ENCODE peak calls at places on chromosomes 7 and 10, in four cellular contexts. One of them, this sample, is unnamed.

GRCh38 chr10:24894728-24895127 is 57.7 kb downstream of the PRTFDC1 start:
- DNase-seq in heart right ventricle: no peak
- DNase-seq in GM23338: no peak
- DNase-seq in A549: no peak
- DNase-seq in this sample: no peak

GRCh38 chr7:82406937-82407336 is 36.6 kb downstream of the CACNA2D1 start:
- DNase-seq in heart right ventricle: no peak
- DNase-seq in GM23338: no peak
- DNase-seq in A549: no peak
- DNase-seq in this sample: no peak

GRCh38 chr7:7641129-7641663 is 644 bp downstream of the UMAD1 start:
- DNase-seq in heart right ventricle: no peak
- DNase-seq in GM23338: peak; percentile 59
- DNase-seq in A549: peak; percentile 24
- DNase-seq in this sample: peak; percentile 60

GRCh38 chr10:100881552-100882250 is 31.1 kb upstream of the SLF2 start:
- DNase-seq in heart right ventricle: no peak
- DNase-seq in GM23338: no peak
- DNase-seq in A549: no peak
- DNase-seq in this sample: no peak

GRCh38 chr10:43137701-43137970 is 609 bp upstream of the CSGALNACT2 start:
- DNase-seq in heart right ventricle: peak; percentile 64
- DNase-seq in GM23338: peak; percentile 67
- DNase-seq in A549: peak; percentile 31
- DNase-seq in this sample: no peak

GRCh38 chr10:77037735-77038411 is 599.7 kb downstream of the KCNMA1 start:
- DNase-seq in heart right ventricle: no peak
- DNase-seq in GM23338: peak; percentile 24
- DNase-seq in A549: no peak
- DNase-seq in this sample: no peak

GRCh38 chr10:12681250-12681649 is 320.3 kb downstream of the CCDC3 start:
- DNase-seq in heart right ventricle: no peak
- DNase-seq in GM23338: no peak
- DNase-seq in A549: no peak
- DNase-seq in this sample: no peak

GRCh38 chr10:69474688-69475432 is 23.6 kb downstream of the TSPAN15 start:
- DNase-seq in heart right ventricle: peak; percentile 43
- DNase-seq in GM23338: no peak
- DNase-seq in A549: peak; percentile 57
- DNase-seq in this sample: no peak

GRCh38 chr7:132580717-132581285 is 4.5 kb upstream of the PLXNA4 start:
- DNase-seq in heart right ventricle: peak; percentile 36
- DNase-seq in GM23338: peak; percentile 92
- DNase-seq in A549: peak; percentile 64
- DNase-seq in this sample: peak; percentile 46

GRCh38 chr7:16801111-16801542 is 3.7 kb downstream of the AGR2 start:
- DNase-seq in heart right ventricle: no peak
- DNase-seq in GM23338: peak; percentile 63
- DNase-seq in A549: peak; percentile 84
- DNase-seq in this sample: peak; percentile 96

GRCh38 chr7:114819629-114820362 is 102.1 kb upstream of the MDFIC start:
- DNase-seq in heart right ventricle: no peak
- DNase-seq in GM23338: no peak
- DNase-seq in A549: peak; percentile 67
- DNase-seq in this sample: peak; percentile 99

GRCh38 chr7:100342761-100343160 is 15.2 kb upstream of the PILRB start:
- DNase-seq in heart right ventricle: no peak
- DNase-seq in GM23338: no peak
- DNase-seq in A549: no peak
- DNase-seq in this sample: no peak
- H3K4me1 ChIP-seq in heart right ventricle: peaks cover 31% of the 10 kb centered on the region
- H3K4me1 ChIP-seq in GM23338: no peaks in the 10 kb centered on the region
- H3K4me1 ChIP-seq in A549: peaks cover 26% of the 10 kb centered on the region
- H3K4me1 ChIP-seq in this sample: peaks cover 15% of the 10 kb centered on the region

DNA sequence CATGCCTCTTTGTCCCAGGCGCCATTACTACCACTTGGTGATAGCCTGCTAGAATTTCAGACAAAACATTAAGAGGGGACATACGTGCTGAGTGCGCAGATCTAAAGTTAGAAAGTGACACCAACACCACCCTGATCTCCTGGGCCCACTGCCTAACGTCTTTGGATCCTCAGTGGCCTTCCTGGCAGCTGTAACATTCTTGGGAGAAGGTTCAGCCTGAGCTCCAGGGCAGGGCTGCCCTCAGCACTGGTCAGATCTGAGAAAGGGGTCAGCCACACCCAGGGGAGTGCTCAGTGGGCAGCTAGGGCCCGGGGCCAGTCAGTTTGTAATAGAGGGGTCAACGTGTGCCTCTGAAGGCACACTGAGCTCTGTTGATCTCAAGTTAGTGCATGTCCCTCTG is 48.4 kb downstream of the ZCCHC24 start:
- DNase-seq in heart right ventricle: no peak
- DNase-seq in GM23338: no peak
- DNase-seq in A549: no peak
- DNase-seq in this sample: no peak
- H3K4me1 ChIP-seq in heart right ventricle: peaks cover 22% of the 10 kb centered on the region
- H3K4me1 ChIP-seq in GM23338: peaks cover 13% of the 10 kb centered on the region
- H3K4me1 ChIP-seq in A549: no peaks in the 10 kb centered on the region
- H3K4me1 ChIP-seq in this sample: no peaks in the 10 kb centered on the region

GRCh38 chr10:68095176-68095575 is 14.1 kb upstream of the MYPN start:
- DNase-seq in heart right ventricle: no peak
- DNase-seq in GM23338: no peak
- DNase-seq in A549: no peak
- DNase-seq in this sample: no peak
- H3K4me1 ChIP-seq in heart right ventricle: peaks cover 13% of the 10 kb centered on the region
- H3K4me1 ChIP-seq in GM23338: no peaks in the 10 kb centered on the region
- H3K4me1 ChIP-seq in A549: peaks cover 93% of the 10 kb centered on the region
- H3K4me1 ChIP-seq in this sample: peaks cover 37% of the 10 kb centered on the region

GRCh38 chr10:102650655-102651454 is 6.6 kb downstream of the TRIM8 start:
- DNase-seq in heart right ventricle: no peak
- DNase-seq in GM23338: no peak
- DNase-seq in A549: no peak
- DNase-seq in this sample: no peak
- H3K4me1 ChIP-seq in heart right ventricle: peaks cover 91% of the 10 kb centered on the region
- H3K4me1 ChIP-seq in GM23338: peaks cover 36% of the 10 kb centered on the region
- H3K4me1 ChIP-seq in A549: peaks cover 26% of the 10 kb centered on the region
- H3K4me1 ChIP-seq in this sample: peaks cover 5% of the 10 kb centered on the region

GRCh38 chr7:23597908-23598224 is 684 bp downstream of the CCDC126 start:
- DNase-seq in heart right ventricle: no peak
- DNase-seq in GM23338: no peak
- DNase-seq in A549: no peak
- DNase-seq in this sample: peak; percentile 45
- H3K4me1 ChIP-seq in heart right ventricle: peaks cover 22% of the 10 kb centered on the region
- H3K4me1 ChIP-seq in GM23338: peaks cover 22% of the 10 kb centered on the region
- H3K4me1 ChIP-seq in A549: peaks cover 7% of the 10 kb centered on the region
- H3K4me1 ChIP-seq in this sample: no peaks in the 10 kb centered on the region

DNA sequence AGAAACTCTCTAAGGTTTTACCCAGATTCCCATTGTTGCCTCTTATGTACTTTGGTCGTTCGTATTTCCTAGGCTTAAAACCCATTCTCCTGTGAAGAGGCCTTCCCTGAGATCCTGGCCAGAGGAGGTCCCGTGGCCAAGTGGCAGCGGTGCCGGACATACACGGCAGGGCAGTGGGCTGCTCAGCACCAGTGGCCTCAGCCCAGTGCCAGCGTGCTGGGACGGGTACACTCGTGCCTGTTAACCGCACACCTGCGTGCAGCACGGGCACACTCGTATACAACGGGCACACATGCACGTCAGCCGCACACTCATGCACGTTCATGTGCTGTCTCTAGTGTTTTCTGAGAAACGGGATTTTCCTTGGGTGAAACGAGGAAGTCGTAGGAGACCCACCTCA is 40.2 kb downstream of the FOXK1 start:
- DNase-seq in heart right ventricle: no peak
- DNase-seq in GM23338: no peak
- DNase-seq in A549: no peak
- DNase-seq in this sample: no peak
- H3K4me1 ChIP-seq in heart right ventricle: peaks cover 71% of the 10 kb centered on the region
- H3K4me1 ChIP-seq in GM23338: no peaks in the 10 kb centered on the region
- H3K4me1 ChIP-seq in A549: peaks cover 19% of the 10 kb centered on the region
- H3K4me1 ChIP-seq in this sample: no peaks in the 10 kb centered on the region

DNA sequence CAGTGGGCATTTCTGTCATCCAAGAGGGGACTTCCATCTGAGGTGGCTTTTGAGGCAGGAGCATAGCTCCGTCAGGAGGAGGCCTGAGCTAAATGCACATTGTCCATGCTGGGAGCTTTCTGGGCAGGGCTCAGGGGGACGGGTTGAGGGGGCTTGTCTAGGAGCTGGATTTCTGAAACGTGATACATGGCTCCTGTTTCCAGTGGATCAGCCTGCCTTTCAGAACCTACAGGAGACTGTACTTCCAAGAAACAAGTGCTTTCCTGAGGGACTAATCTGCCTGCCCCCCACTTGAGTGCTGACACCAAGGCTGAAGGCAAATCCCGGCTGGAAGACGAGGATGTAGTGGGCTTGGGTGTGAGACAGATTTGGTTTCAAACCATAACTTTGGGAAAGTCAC is 40.5 kb upstream of the GDF10 start:
- DNase-seq in heart right ventricle: no peak
- DNase-seq in GM23338: no peak
- DNase-seq in A549: no peak
- DNase-seq in this sample: no peak
- H3K4me1 ChIP-seq in heart right ventricle: no peaks in the 10 kb centered on the region
- H3K4me1 ChIP-seq in GM23338: no peaks in the 10 kb centered on the region
- H3K4me1 ChIP-seq in A549: no peaks in the 10 kb centered on the region
- H3K4me1 ChIP-seq in this sample: no peaks in the 10 kb centered on the region

DNA sequence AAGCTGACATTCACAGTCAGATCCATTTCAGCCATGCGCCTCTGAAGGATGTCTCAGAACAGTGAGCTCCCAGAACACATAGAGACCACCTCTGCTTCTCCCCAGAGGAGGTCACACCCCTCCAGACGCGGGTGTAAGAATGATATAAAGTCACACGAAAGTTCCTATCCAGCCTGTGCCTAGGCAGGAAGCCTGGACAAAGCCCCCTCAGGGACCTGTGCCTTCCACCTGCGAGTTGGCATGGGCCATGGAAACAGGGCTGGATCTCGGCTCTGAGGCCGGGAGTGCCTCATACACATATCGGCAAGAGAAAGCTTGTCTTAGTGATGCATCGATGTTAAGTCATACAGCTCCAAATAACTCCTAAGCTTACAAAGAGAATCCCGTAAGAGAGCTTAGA is 5.0 kb downstream of the VIPR2 start:
- DNase-seq in heart right ventricle: no peak
- DNase-seq in GM23338: no peak
- DNase-seq in A549: no peak
- DNase-seq in this sample: no peak
- H3K4me1 ChIP-seq in heart right ventricle: peaks cover 31% of the 10 kb centered on the region
- H3K4me1 ChIP-seq in GM23338: peaks cover 44% of the 10 kb centered on the region
- H3K4me1 ChIP-seq in A549: no peaks in the 10 kb centered on the region
- H3K4me1 ChIP-seq in this sample: no peaks in the 10 kb centered on the region

GRCh38 chr7:51244890-51245289 is 71.7 kb downstream of the COBL start:
- DNase-seq in heart right ventricle: no peak
- DNase-seq in GM23338: no peak
- DNase-seq in A549: no peak
- DNase-seq in this sample: no peak

GRCh38 chr7:51244053-51244452 is 72.6 kb downstream of the COBL start:
- DNase-seq in heart right ventricle: no peak
- DNase-seq in GM23338: no peak
- DNase-seq in A549: no peak
- DNase-seq in this sample: no peak

GRCh38 chr7:51242007-51242691 is 74.5 kb downstream of the COBL start:
- DNase-seq in heart right ventricle: no peak
- DNase-seq in GM23338: no peak
- DNase-seq in A549: no peak
- DNase-seq in this sample: no peak

GRCh38 chr7:51243631-51244030 is 73.0 kb downstream of the COBL start:
- DNase-seq in heart right ventricle: no peak
- DNase-seq in GM23338: no peak
- DNase-seq in A549: no peak
- DNase-seq in this sample: no peak

GRCh38 chr7:51242881-51243518 is 73.6 kb downstream of the COBL start:
- DNase-seq in heart right ventricle: no peak
- DNase-seq in GM23338: no peak
- DNase-seq in A549: no peak
- DNase-seq in this sample: no peak
- H3K4me1 ChIP-seq in heart right ventricle: peaks cover 16% of the 10 kb centered on the region
- H3K4me1 ChIP-seq in GM23338: peaks cover 30% of the 10 kb centered on the region
- H3K4me1 ChIP-seq in A549: no peaks in the 10 kb centered on the region
- H3K4me1 ChIP-seq in this sample: no peaks in the 10 kb centered on the region

This sample was measured in foreskin keratinocyte.